ENCODE peak calls at places on chromosomes 1 and 21, in four cellular contexts. F, Q, L and A are unnamed samples.

GRCh38 chr1:37794372-37795339 is 1.0 kb downstream of the MANEAL start:
- DNase-seq in L (no peak), F (no peak), Q (no peak), A (no peak)

GRCh38 chr21:29359718-29360117 is 61.0 kb downstream of the BACH1 start:
- DNase-seq in Q (no peak), F (no peak), L (no peak), A (no peak)

GRCh38 chr1:10939654-10940450 is 72.6 kb upstream of the TARDBP start:
- DNase-seq in L (no peak), F (no peak), Q (no peak), A (no peak)

GRCh38 chr1:204376919-204377799 is 17.4 kb upstream of the PLEKHA6 start:
- DNase-seq in Q (no peak), F (no peak), L (no peak), A (no peak)

GRCh38 chr1:2050482-2050792 is 226 bp downstream of the PRKCZ start:
- DNase-seq in L (no peak), Q (no peak), F (no peak), A (no peak)

GRCh38 chr21:43814215-43815106 is 25.1 kb downstream of the RRP1 start:
- DNase-seq in Q (no peak), L (no peak), F (no peak), A (no peak)

GRCh38 chr1:151368745-151369610 is 3.5 kb downstream of the SELENBP1 start:
- DNase-seq in F (no peak), L (no peak), Q (no peak), A (no peak)

GRCh38 chr1:195999022-195999421 is 609.2 kb downstream of the KCNT2 start:
- DNase-seq in F (no peak), L (no peak), Q (no peak), A (no peak)

GRCh38 chr1:58047265-58047858 is 499.2 kb downstream of the OMA1 start:
- DNase-seq in Q (peak; percentile 7), L (no peak), F (peak; percentile 11), A (no peak)

GRCh38 chr1:192461684-192462083 is 113.9 kb upstream of the RGS1 start:
- DNase-seq in F (no peak), L (no peak), Q (no peak), A (no peak)

GRCh38 chr1:48200166-48200900 is 22.2 kb upstream of the SLC5A9 start:
- DNase-seq in L (no peak), F (no peak), Q (peak; percentile 75), A (no peak)

GRCh38 chr1:26349196-26349885 is 4.6 kb downstream of the CRYBG2 start:
- DNase-seq in L (no peak), Q (peak; percentile 79), F (no peak), A (no peak)

GRCh38 chr1:82143108-82143833 is 342.5 kb downstream of the ADGRL2 start:
- DNase-seq in Q (no peak), F (no peak), L (no peak), A (no peak)

GRCh38 chr1:189192741-189193140 is 1284.9 kb downstream of the BRINP3 start:
- DNase-seq in Q (no peak), L (no peak), F (no peak), A (no peak)

GRCh38 chr1:158087320-158087927 is 93.3 kb upstream of the CD1D start:
- DNase-seq in F (no peak), L (peak; percentile 80), Q (peak; percentile 78), A (peak; percentile 91)

GRCh38 chr1:206590025-206590834 is 22.0 kb downstream of the EIF2D start:
- DNase-seq in F (no peak), Q (peak; percentile 91), L (no peak), A (no peak)

GRCh38 chr1:36673207-36673606 is 190.5 kb upstream of the CSF3R start:
- DNase-seq in Q (no peak), F (no peak), L (peak; percentile 59), A (peak; percentile 77)